ENCODE peak calls at places on chromosomes 16 and 17, in nine cellular contexts. J is right lobe of liver; M is foreskin fibroblast; K is NCI-H1048; D is activated CD4-positive, alpha-beta T cell treated with anti-CD3 and anti-CD28 coated beads, Interleukin-2, amount 50 U/mL, for 48 hours; A is aorta; Q is naive thymus-derived CD8-positive, alpha-beta T cell; X is GM12865; C is occipital lobe. V is an unnamed sample.

GRCh38 chr17:352421-353212 is at the start of gene RPH3AL:
- DNase-seq in J (peak; percentile 87), M (no peak), K (no peak), D (no peak), A (no peak), Q (no peak), X (no peak), C (no peak), V (no peak)

GRCh38 chr17:39036009-39036408 is 68.8 kb upstream of the FBXO47 start:
- DNase-seq in J (no peak), M (no peak), K (no peak), D (no peak), A (no peak), Q (no peak), X (no peak), C (no peak), V (no peak)

GRCh38 chr16:85652431-85653221 is 36.1 kb downstream of the GINS2 start:
- DNase-seq in J (no peak), M (peak; percentile 53), K (no peak), D (no peak), A (peak; percentile 89), Q (no peak), X (no peak), C (peak; percentile 43), V (no peak)

GRCh38 chr17:78735832-78736525 is 46.1 kb downstream of the CYTH1 start:
- DNase-seq in J (no peak), M (no peak), K (no peak), D (no peak), A (no peak), Q (no peak), X (peak; percentile 47), C (no peak), V (no peak)

GRCh38 chr17:82696916-82697807 is 1.3 kb downstream of the RAB40B start:
- DNase-seq in J (no peak), M (no peak), K (no peak), D (no peak), A (no peak), Q (no peak), X (no peak), C (peak; percentile 34), V (peak; percentile 27)

GRCh38 chr17:46853896-46854444 is 2.6 kb downstream of the WNT9B start:
- DNase-seq in J (no peak), M (peak; percentile 45), K (no peak), D (no peak), A (no peak), Q (no peak), X (no peak), C (no peak), V (no peak)

GRCh38 chr16:57185446-57185944 is 344 bp downstream of the PSME3IP1 start:
- DNase-seq in J (peak; percentile 65), M (peak; percentile 67), K (no peak), D (peak; percentile 26), A (peak; percentile 82), Q (no peak), X (no peak), C (peak; percentile 59), V (no peak)

GRCh38 chr17:14780116-14780515 is 479.2 kb downstream of the HS3ST3B1 start:
- DNase-seq in J (no peak), M (no peak), K (no peak), D (no peak), A (no peak), Q (no peak), X (no peak), C (no peak), V (no peak)

GRCh38 chr17:6574689-6575595 is 18.6 kb upstream of the PITPNM3 start:
- DNase-seq in J (no peak), M (peak; percentile 86), K (no peak), D (peak; percentile 46), A (no peak), Q (peak; percentile 21), X (peak; percentile 58), C (no peak), V (no peak)

GRCh38 chr17:78684026-78684425 is 98.0 kb downstream of the CYTH1 start:
- DNase-seq in J (no peak), M (no peak), K (no peak), D (no peak), A (no peak), Q (no peak), X (no peak), C (no peak), V (no peak)

GRCh38 chr16:67158637-67159600 is 790 bp downstream of the TRADD start:
- DNase-seq in J (no peak), M (no peak), K (no peak), D (peak; percentile 86), A (peak; percentile 86), Q (peak; percentile 62), X (peak; percentile 93), C (no peak), V (peak; percentile 80)

GRCh38 chr16:19716183-19716582 is 1.8 kb downstream of the KNOP1 start:
- DNase-seq in J (no peak), M (no peak), K (no peak), D (no peak), A (no peak), Q (no peak), X (no peak), C (no peak), V (no peak)

GRCh38 chr17:7147772-7148171 is 31.4 kb downstream of the ASGR1 start:
- DNase-seq in J (no peak), M (no peak), K (no peak), D (no peak), A (no peak), Q (no peak), X (peak; percentile 53), C (no peak), V (no peak)

GRCh38 chr17:12579245-12579644 is 86.4 kb upstream of the MYOCD start:
- DNase-seq in J (no peak), M (no peak), K (no peak), D (no peak), A (no peak), Q (no peak), X (no peak), C (no peak), V (no peak)

GRCh38 chr17:49487202-49487601 is 7.9 kb upstream of the NGFR start:
- DNase-seq in J (no peak), M (no peak), K (no peak), D (no peak), A (no peak), Q (no peak), X (no peak), C (no peak), V (no peak)

GRCh38 chr16:11571549-11571948 is 15.2 kb downstream of the LITAF start:
- DNase-seq in J (no peak), M (no peak), K (no peak), D (no peak), A (peak; percentile 27), Q (no peak), X (no peak), C (no peak), V (no peak)

GRCh38 chr17:31499771-31500554 is 108.5 kb downstream of the RAB11FIP4 start:
- DNase-seq in J (peak; percentile 76), M (no peak), K (no peak), D (peak; percentile 57), A (peak; percentile 85), Q (no peak), X (no peak), C (peak; percentile 75), V (no peak)

GRCh38 chr17:28119560-28119959 is 77.1 kb downstream of the NLK start:
- DNase-seq in J (no peak), M (no peak), K (no peak), D (no peak), A (no peak), Q (no peak), X (no peak), C (no peak), V (no peak)